ENCODE peak calls at places on chromosomes 3 and 15, in nine cellular contexts. D is A549, Y is upper lobe of right lung, Q is MM.1S, N is gastrocnemius medialis, A is Panc1, O is tibial nerve, B is astrocyte of the spinal cord, F is SK-N-SH. G is an unnamed sample.

GRCh38 chr15:68990755-68991500 is 23.6 kb upstream of the NOX5 start:
- DNase-seq in D (no peak), Y (no peak), Q (no peak), N (no peak), A (no peak), O (no peak), B (no peak), F (no peak), G (no peak)

GRCh38 chr3:41972802-41973201 is 10.9 kb upstream of the ULK4 start:
- DNase-seq in D (no peak), Y (no peak), Q (no peak), N (no peak), A (no peak), O (no peak), B (no peak), F (no peak), G (no peak)

GRCh38 chr15:49916998-49917397 is 202.0 kb downstream of the ATP8B4 start:
- DNase-seq in D (no peak), Y (no peak), Q (no peak), N (no peak), A (no peak), O (no peak), B (no peak), F (no peak), G (no peak)

GRCh38 chr15:84915011-84915958 is 30.8 kb downstream of the SLC28A1 start:
- DNase-seq in D (peak; percentile 98), Y (peak; percentile 71), Q (peak; percentile 87), N (peak; percentile 92), A (no peak), O (peak; percentile 46), B (peak; percentile 89), F (peak; percentile 90), G (peak; percentile 98)

GRCh38 chr15:47246317-47246716 is 471.0 kb upstream of the SEMA6D start:
- DNase-seq in D (no peak), Y (no peak), Q (no peak), N (no peak), A (no peak), O (no peak), B (no peak), F (no peak), G (no peak)

GRCh38 chr3:152960684-152961083 is 125.8 kb downstream of the P2RY1 start:
- DNase-seq in D (no peak), Y (no peak), Q (no peak), N (no peak), A (no peak), O (no peak), B (no peak), F (no peak), G (no peak)

GRCh38 chr3:116394365-116394764 is 50.9 kb downstream of the LSAMP start:
- DNase-seq in D (no peak), Y (no peak), Q (no peak), N (no peak), A (no peak), O (no peak), B (peak; percentile 47), F (no peak), G (no peak)

GRCh38 chr3:116474356-116475200 is 29.3 kb upstream of the LSAMP start:
- DNase-seq in D (no peak), Y (no peak), Q (no peak), N (no peak), A (no peak), O (no peak), B (no peak), F (no peak), G (peak; percentile 51)

GRCh38 chr3:82938821-82939328 is 1177.4 kb upstream of the GBE1 start:
- DNase-seq in D (no peak), Y (peak; percentile 60), Q (no peak), N (no peak), A (no peak), O (no peak), B (no peak), F (peak; percentile 10), G (no peak)

GRCh38 chr3:72487078-72487765 is 361.0 kb downstream of the SHQ1 start:
- DNase-seq in D (peak; percentile 40), Y (peak; percentile 88), Q (no peak), N (peak; percentile 52), A (no peak), O (no peak), B (peak; percentile 82), F (no peak), G (no peak)

GRCh38 chr3:132268956-132269355 is 48.3 kb upstream of the ACP3 start:
- DNase-seq in D (no peak), Y (no peak), Q (no peak), N (no peak), A (no peak), O (no peak), B (peak; percentile 35), F (no peak), G (no peak)

GRCh38 chr15:64151727-64152506 is at the start of gene SNX22:
- DNase-seq in D (no peak), Y (peak; percentile 78), Q (peak; percentile 26), N (no peak), A (no peak), O (no peak), B (no peak), F (peak; percentile 71), G (no peak)

GRCh38 chr3:29283297-29283681 is 2.4 kb downstream of the RBMS3 start:
- DNase-seq in D (no peak), Y (no peak), Q (no peak), N (no peak), A (no peak), O (no peak), B (no peak), F (no peak), G (no peak)

GRCh38 chr3:13385373-13385965 is 34.7 kb downstream of the NUP210 start:
- DNase-seq in D (no peak), Y (no peak), Q (no peak), N (no peak), A (no peak), O (no peak), B (peak; percentile 10), F (no peak), G (no peak)

GRCh38 chr3:143158549-143158988 is 39.0 kb downstream of the CHST2 start:
- DNase-seq in D (no peak), Y (no peak), Q (no peak), N (peak; percentile 14), A (no peak), O (no peak), B (peak; percentile 52), F (no peak), G (no peak)

GRCh38 chr3:151276038-151277027 is 2.0 kb downstream of the P2RY14 start:
- DNase-seq in D (no peak), Y (no peak), Q (no peak), N (no peak), A (no peak), O (no peak), B (no peak), F (no peak), G (no peak)

GRCh38 chr3:106589306-106589942 is 720.6 kb upstream of the CBLB start:
- DNase-seq in D (no peak), Y (no peak), Q (no peak), N (no peak), A (no peak), O (no peak), B (peak; percentile 82), F (no peak), G (no peak)

DNA sequence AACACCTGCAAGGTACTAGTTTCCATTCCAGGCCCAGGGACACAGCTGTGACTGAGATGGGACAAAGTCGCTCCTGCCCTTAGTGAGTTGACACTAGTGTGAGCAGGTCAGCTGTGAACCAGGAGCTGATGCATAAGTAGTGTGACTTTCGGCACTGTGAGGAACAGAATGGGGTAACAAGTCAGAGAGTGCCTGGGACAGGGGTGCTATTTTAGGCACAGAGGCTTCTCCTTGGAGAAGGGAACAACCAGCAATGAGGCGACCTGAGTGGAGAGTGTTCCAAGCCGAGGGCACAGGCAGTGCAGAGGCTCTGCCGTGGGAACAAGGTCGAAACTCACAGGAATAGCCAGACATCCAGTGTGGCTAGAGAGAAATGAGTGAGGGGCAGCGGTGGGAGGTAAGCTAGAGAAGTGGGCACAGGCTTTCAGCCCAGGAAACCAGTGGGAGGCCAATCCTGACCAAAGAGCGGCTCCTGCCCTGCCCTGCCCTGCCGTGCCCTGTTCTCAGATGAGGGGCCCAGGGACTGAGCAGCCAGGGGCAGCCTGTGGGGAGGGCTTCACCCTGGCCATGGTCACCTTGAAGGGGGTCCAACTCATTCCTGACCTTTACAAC is 14.2 kb downstream of the DNAH1 start:
- DNase-seq in D (no peak), Y (no peak), Q (no peak), N (no peak), A (no peak), O (no peak), B (no peak), F (no peak), G (no peak)
- H3K4me3 ChIP-seq in D (no peak overlapping the region), Y (no peak overlapping the region), Q (no peak overlapping the region), N (no peak overlapping the region), A (no peak overlapping the region), O (no peak overlapping the region), B (no peak overlapping the region), F (no peak overlapping the region), G (no peak overlapping the region)

DNA sequence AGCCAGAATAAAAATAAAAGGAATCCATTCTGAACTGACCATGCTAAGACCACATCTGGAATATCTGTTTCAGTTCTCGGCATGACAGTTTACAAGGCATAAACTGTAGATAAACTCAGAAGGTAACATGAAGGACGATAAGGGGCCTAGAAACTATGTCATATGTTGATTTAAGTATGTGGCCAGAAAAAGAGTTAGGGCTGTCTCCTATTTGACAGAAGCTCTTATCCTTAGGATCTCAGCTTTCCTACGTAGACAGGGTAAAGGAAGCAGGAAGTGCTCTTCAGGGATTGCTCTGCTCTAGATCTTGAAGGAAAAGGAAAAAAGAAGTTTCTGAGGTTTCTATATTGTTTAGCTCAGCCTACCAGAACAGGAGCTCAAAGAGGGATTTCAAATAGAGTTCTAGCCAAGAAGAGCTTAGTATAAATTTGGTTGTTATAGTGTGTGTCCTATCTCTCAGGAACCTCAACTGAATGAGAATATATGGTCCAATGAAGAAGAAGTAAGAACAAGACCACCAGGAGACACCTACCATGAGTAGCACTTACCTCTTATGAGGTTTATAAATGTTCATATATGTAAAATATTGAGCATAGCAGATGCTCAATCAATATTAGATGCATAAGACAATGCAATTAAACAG is 59.2 kb downstream of the TP53BP1 start:
- DNase-seq in D (no peak), Y (no peak), Q (no peak), N (no peak), A (no peak), O (no peak), B (no peak), F (no peak), G (no peak)
- H3K4me3 ChIP-seq in D (no peak overlapping the region), Y (no peak overlapping the region), Q (no peak overlapping the region), N (no peak overlapping the region), A (no peak overlapping the region), O (no peak overlapping the region), B (no peak overlapping the region), F (no peak overlapping the region), G (no peak overlapping the region)

GRCh38 chr3:57794951-57795350 is 38.8 kb downstream of the SLMAP start:
- DNase-seq in D (no peak), Y (no peak), Q (no peak), N (no peak), A (no peak), O (no peak), B (no peak), F (no peak), G (no peak)
- H3K4me3 ChIP-seq in D (no peak overlapping the region), Y (no peak overlapping the region), Q (no peak overlapping the region), N (no peak overlapping the region), A (no peak overlapping the region), O (no peak overlapping the region), B (no peak overlapping the region), F (no peak overlapping the region), G (no peak overlapping the region)

DNA sequence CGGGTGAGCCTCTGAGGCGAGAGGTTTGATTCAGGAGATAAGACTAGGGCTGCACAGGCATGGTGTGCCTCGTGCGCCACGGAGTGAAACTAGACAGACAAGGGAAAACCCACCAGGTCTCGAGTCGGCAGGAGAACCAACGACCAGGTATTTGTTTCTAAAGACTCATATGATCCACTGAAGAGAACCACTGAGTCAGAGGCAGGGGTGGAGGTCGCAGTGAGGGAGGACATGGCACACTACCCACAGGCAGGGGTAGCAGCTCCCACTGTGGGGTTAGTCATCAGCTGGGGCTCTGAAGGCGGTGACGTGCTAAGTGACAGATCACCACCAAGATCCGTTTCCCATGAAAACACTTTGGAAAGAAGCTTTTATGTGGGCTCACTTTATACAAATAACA is 45.7 kb downstream of the CHSY1 start:
- DNase-seq in D (no peak), Y (no peak), Q (no peak), N (no peak), A (no peak), O (no peak), B (peak; percentile 77), F (no peak), G (peak; percentile 30)
- H3K4me3 ChIP-seq in D (no peak overlapping the region), Y (no peak overlapping the region), Q (no peak overlapping the region), N (no peak overlapping the region), A (no peak overlapping the region), O (no peak overlapping the region), B (no peak overlapping the region), F (no peak overlapping the region), G (peak overlapping the region; percentile 48)

G was measured in BE2C.